ENCODE peak calls at places on chromosome 2, in nine cellular contexts. R, W, V, E, N, G, L, F and Y are unnamed samples.

GRCh38 chr2:13821255-13821880 is 811.1 kb upstream of the LRATD1 start:
- DNase-seq in F (peak), G (no peak), E (no peak), R (peak), L (no peak), V (no peak), W (no peak), N (no peak), Y (peak)

GRCh38 chr2:143355814-143356213 is 226.6 kb downstream of the ARHGAP15 start:
- DNase-seq in E (no peak), F (no peak), L (no peak), V (no peak), R (no peak), G (no peak), W (no peak), N (no peak), Y (no peak)

GRCh38 chr2:187679454-187679853 is 125.2 kb upstream of the TFPI start:
- DNase-seq in L (no peak), N (no peak), F (no peak), W (no peak), G (no peak), E (no peak), V (no peak), R (no peak), Y (no peak)

GRCh38 chr2:159227467-159227866 is 59.0 kb downstream of the WDSUB1 start:
- DNase-seq in L (peak), R (no peak), G (no peak), N (no peak), V (no peak), W (no peak), E (no peak), F (peak), Y (no peak)

GRCh38 chr2:48080534-48081316 is 174.4 kb upstream of the FBXO11 start:
- DNase-seq in G (no peak), F (no peak), L (no peak), V (peak), R (no peak), W (no peak), E (no peak), N (no peak), Y (no peak)

GRCh38 chr2:68287580-68288441 is 31.9 kb downstream of the CNRIP1 start:
- DNase-seq in V (peak), W (peak), F (peak), N (peak), L (no peak), E (peak), R (peak), G (no peak), Y (peak)

GRCh38 chr2:2822143-2822542 is 491.1 kb upstream of the MYT1L start:
- DNase-seq in W (no peak), F (no peak), L (no peak), R (no peak), N (no peak), G (no peak), E (no peak), V (no peak), Y (no peak)

GRCh38 chr2:237626813-237627451 is 455 bp upstream of the LRRFIP1 start:
- DNase-seq in V (peak), F (no peak), G (no peak), W (no peak), L (no peak), N (no peak), E (no peak), R (no peak), Y (no peak)

GRCh38 chr2:38836801-38837200 is 38.9 kb downstream of the DHX57 start:
- DNase-seq in W (no peak), L (no peak), R (no peak), V (no peak), F (no peak), N (no peak), E (no peak), G (no peak), Y (no peak)

GRCh38 chr2:38830546-38831159 is 45.1 kb downstream of the DHX57 start:
- DNase-seq in F (no peak), E (no peak), W (no peak), L (peak), V (no peak), N (no peak), R (no peak), G (no peak), Y (peak)

GRCh38 chr2:38835990-38836389 is 39.7 kb downstream of the DHX57 start:
- DNase-seq in L (no peak), N (no peak), W (no peak), F (no peak), R (no peak), V (no peak), E (no peak), G (no peak), Y (no peak)

DNA sequence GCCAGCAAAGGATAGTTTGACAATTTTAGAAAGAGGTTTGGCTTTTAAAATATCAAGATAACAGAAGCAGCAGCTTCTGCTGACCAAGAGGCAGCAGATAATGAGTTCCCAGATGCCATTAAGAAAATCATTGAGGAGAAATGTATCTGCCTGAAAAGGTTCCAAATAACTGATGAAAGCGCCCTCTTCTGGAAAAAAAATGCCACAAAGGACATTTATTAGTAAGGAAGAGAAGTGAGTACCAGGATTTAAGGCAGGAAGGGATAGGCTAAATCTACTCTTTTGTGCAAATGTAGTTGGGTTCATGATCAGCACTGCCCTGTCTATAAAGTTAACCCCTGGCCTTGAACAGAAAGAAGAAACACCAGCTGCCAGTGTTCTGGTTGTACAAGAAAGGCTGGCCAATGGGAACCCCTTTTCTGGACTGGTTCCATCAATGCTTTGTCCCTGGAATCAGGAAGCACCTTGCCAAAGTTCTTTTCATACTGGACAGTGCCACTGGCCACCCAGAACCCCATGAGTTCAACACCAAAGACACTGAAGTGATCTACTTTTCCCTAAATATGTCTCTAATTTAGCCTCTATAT is 40.6 kb downstream of the DHX57 start:
- DNase-seq in V (peak), R (peak), E (no peak), F (peak), G (no peak), L (no peak), W (no peak), N (peak), Y (peak)
- TF ChIP-seq CTCF in V (peak), R (peak), E (peak), F (peak), G (peak), L (no peak), W (no peak), N (peak), Y (peak)

DNA sequence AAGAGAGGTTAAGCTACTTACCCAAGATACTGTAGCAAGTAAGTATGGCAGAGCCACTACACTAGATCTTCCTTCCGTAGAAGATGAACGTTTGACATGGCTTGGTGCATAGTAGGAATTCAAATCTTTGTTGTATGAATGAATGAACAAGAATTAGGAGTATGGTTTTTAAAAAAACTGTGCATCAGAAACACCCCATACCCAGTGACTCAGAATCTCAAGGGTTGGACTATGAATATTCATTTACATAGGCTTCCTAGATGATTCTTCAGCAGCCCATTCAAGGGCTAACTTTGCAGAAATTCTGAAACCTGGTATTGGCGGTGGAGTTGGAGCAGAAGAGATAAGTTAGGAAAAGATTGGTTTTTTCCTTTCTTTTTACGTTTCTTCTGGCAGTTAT is 5.4 kb downstream of the ACTR3 start:
- DNase-seq in E (no peak), R (peak), G (no peak), L (no peak), N (no peak), V (no peak), F (peak), W (no peak), Y (no peak)
- H3K4me3 ChIP-seq in E (no peak), R (no peak), G (no peak), L (no peak), N (no peak), V (peak), F (no peak), W (no peak), Y (no peak)

GRCh38 chr2:73780242-73780582 is 309 bp upstream of the DUSP11 start:
- DNase-seq in V (no peak), R (no peak), F (no peak), W (no peak), G (no peak), N (no peak), E (no peak), L (no peak), Y (no peak)
- TF ChIP-seq CTCF in V (no peak), R (no peak), F (no peak), W (no peak), G (no peak), N (no peak), E (no peak), L (no peak), Y (no peak)

DNA sequence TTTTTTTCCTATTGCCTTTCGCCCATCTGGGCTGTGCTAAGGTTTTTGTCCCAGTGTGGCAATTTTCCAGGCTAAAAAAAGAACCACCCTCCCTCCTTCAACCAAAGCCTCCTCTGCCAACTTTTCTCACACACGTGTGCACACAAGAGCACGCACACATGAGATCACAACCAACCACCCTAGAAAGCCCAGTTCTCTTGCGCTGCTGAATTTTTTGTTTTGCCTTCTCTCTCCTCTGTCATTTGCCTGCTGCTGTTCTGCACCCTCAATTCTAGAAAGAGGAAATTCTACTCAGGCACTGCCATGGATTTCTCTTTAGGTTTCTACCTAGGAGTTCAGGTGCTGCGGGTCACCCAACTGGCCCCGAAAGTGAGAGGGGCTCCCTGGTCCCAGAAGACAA is 8.6 kb upstream of the CXCR4 start:
- DNase-seq in R (no peak), L (no peak), F (no peak), N (no peak), V (no peak), E (no peak), W (no peak), G (no peak), Y (no peak)
- H3K4me3 ChIP-seq in R (no peak), L (no peak), F (no peak), N (no peak), V (no peak), E (peak), W (no peak), G (no peak), Y (no peak)

GRCh38 chr2:102193074-102193473 is 6.3 kb downstream of the IL1RL2 start:
- DNase-seq in L (no peak), N (no peak), W (no peak), V (no peak), G (no peak), R (peak), F (peak), E (no peak), Y (peak)

GRCh38 chr2:102194609-102195268 is 7.9 kb downstream of the IL1RL2 start:
- DNase-seq in N (no peak), L (no peak), G (no peak), W (no peak), F (no peak), R (no peak), E (no peak), V (no peak), Y (no peak)

GRCh38 chr2:102187191-102188150 is 648 bp downstream of the IL1RL2 start:
- DNase-seq in V (peak), F (peak), L (no peak), E (peak), G (peak), R (peak), W (peak), N (peak), Y (peak)

GRCh38 chr2:102190425-102191107 is 3.7 kb downstream of the IL1RL2 start:
- DNase-seq in F (no peak), R (no peak), G (no peak), V (no peak), L (no peak), N (no peak), E (no peak), W (peak), Y (no peak)

GRCh38 chr2:102191501-102191900 is 4.7 kb downstream of the IL1RL2 start:
- DNase-seq in E (no peak), G (no peak), L (no peak), V (no peak), R (no peak), N (no peak), W (no peak), F (no peak), Y (no peak)
- TF ChIP-seq CTCF in E (no peak), G (no peak), L (no peak), V (no peak), R (no peak), N (no peak), W (no peak), F (no peak), Y (no peak)